ENCODE peak calls at places on chromosomes 7 and 10, in ten cellular contexts. A is prostate gland; W is cardiac muscle cell; I is adrenal gland; F is breast epithelium; E is endodermal cell; P is CD8-positive, alpha-beta T cell; C is tibial artery; N is CD4-positive, CD25-positive, alpha-beta regulatory T cell; M is left lung. H is an unnamed sample.
A peak's percentile ranks its signal among the peaks of the same experiment; 100 is the strongest.

GRCh38 chr10:26737730-26738129 is 40.2 kb downstream of the PDSS1 start:
- DNase-seq in A (no peak), W (no peak), I (no peak), F (no peak), E (no peak), P (no peak), C (peak; percentile 45), N (peak; percentile 40), M (no peak), H (no peak)

GRCh38 chr7:106947244-106947728 is 82.2 kb downstream of the PIK3CG start:
- DNase-seq in A (peak; percentile 19), W (peak; percentile 87), I (peak; percentile 82), F (no peak), E (peak; percentile 86), P (peak; percentile 24), C (peak; percentile 65), N (no peak), M (no peak), H (no peak)

GRCh38 chr10:34996843-34997242 is 93.3 kb downstream of the CUL2 start:
- DNase-seq in A (no peak), W (no peak), I (peak; percentile 43), F (no peak), E (no peak), P (no peak), C (peak; percentile 42), N (no peak), M (peak; percentile 78), H (no peak)

GRCh38 chr7:55572378-55573233 is at the start of gene VOPP1:
- DNase-seq in A (peak; percentile 52), W (peak; percentile 85), I (peak; percentile 50), F (no peak), E (peak; percentile 88), P (peak; percentile 57), C (peak; percentile 34), N (peak; percentile 49), M (peak; percentile 92), H (peak; percentile 80)

GRCh38 chr7:44580945-44581344 is 1.1 kb downstream of the TMED4 start:
- DNase-seq in A (no peak), W (no peak), I (no peak), F (no peak), E (no peak), P (no peak), C (no peak), N (no peak), M (no peak), H (no peak)

GRCh38 chr7:42745357-42746022 is 166.4 kb downstream of the C7orf25 start:
- DNase-seq in A (no peak), W (peak; percentile 31), I (peak; percentile 60), F (no peak), E (peak; percentile 90), P (no peak), C (peak; percentile 61), N (no peak), M (no peak), H (no peak)

GRCh38 chr10:100148353-100149211 is 37.2 kb downstream of the ERLIN1 start:
- DNase-seq in A (no peak), W (no peak), I (no peak), F (no peak), E (no peak), P (no peak), C (no peak), N (no peak), M (no peak), H (no peak)

GRCh38 chr7:128063025-128063560 is 31.9 kb upstream of the LRRC4 start:
- DNase-seq in A (no peak), W (no peak), I (no peak), F (no peak), E (no peak), P (no peak), C (no peak), N (no peak), M (no peak), H (no peak)

GRCh38 chr10:30422981-30423654 is 10.9 kb upstream of the MAP3K8 start:
- DNase-seq in A (peak; percentile 29), W (no peak), I (peak; percentile 50), F (peak; percentile 69), E (peak; percentile 91), P (no peak), C (peak; percentile 70), N (no peak), M (peak; percentile 80), H (no peak)

GRCh38 chr7:143299840-143300239 is 11.7 kb downstream of the CASP2 start:
- DNase-seq in A (no peak), W (peak; percentile 44), I (peak; percentile 61), F (no peak), E (peak; percentile 88), P (peak; percentile 69), C (no peak), N (peak; percentile 47), M (no peak), H (peak; percentile 53)

GRCh38 chr10:73386583-73386982 is 27.3 kb downstream of the ANXA7 start:
- DNase-seq in A (no peak), W (no peak), I (no peak), F (no peak), E (no peak), P (no peak), C (no peak), N (no peak), M (no peak), H (no peak)

GRCh38 chr10:123683865-123684264 is 17.7 kb downstream of the GPR26 start:
- DNase-seq in A (no peak), W (no peak), I (no peak), F (no peak), E (no peak), P (no peak), C (no peak), N (no peak), M (no peak), H (no peak)

DNA sequence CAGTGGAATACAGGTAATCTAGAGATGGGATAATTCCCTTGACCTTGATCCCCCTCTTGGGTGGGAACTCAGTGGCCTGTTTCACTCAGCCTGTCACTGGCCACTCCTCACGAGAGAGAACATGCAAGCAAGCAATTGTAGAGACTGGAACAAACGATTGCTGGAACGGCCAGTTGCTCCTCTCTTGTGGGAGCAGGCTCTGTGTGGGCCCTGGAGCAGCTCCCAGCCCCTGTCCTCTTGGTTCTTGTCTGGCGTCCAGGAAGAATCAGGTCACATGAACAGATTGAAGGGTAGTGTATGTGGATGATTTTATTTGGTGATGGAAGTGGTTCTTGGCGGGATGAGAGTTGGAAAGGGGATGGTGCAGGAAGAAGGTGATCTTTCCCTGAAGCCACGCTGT is 16.1 kb downstream of the RNF133 start:
- DNase-seq in A (no peak), W (no peak), I (no peak), F (no peak), E (peak; percentile 42), P (no peak), C (no peak), N (no peak), M (no peak), H (no peak)
- H3K4me3 ChIP-seq in A (no peak overlapping the region), W (no peak overlapping the region), I (no peak overlapping the region), F (no peak overlapping the region), E (no peak overlapping the region), P (no peak overlapping the region), C (no peak overlapping the region), N (no peak overlapping the region), M (no peak overlapping the region), H (no peak overlapping the region)

GRCh38 chr10:118407026-118407425 is 64.9 kb upstream of the FAM204A start:
- DNase-seq in A (no peak), W (no peak), I (no peak), F (no peak), E (no peak), P (no peak), C (no peak), N (no peak), M (no peak), H (no peak)

GRCh38 chr10:118407742-118408141 is 65.6 kb upstream of the FAM204A start:
- DNase-seq in A (no peak), W (no peak), I (no peak), F (no peak), E (no peak), P (no peak), C (no peak), N (no peak), M (no peak), H (no peak)

GRCh38 chr10:118409295-118409694 is 67.2 kb upstream of the FAM204A start:
- DNase-seq in A (no peak), W (no peak), I (no peak), F (no peak), E (no peak), P (no peak), C (no peak), N (no peak), M (no peak), H (no peak)

GRCh38 chr10:118408145-118408544 is 66.0 kb upstream of the FAM204A start:
- DNase-seq in A (no peak), W (no peak), I (no peak), F (no peak), E (no peak), P (no peak), C (no peak), N (no peak), M (no peak), H (no peak)

GRCh38 chr10:118405933-118406332 is 63.8 kb upstream of the FAM204A start:
- DNase-seq in A (no peak), W (peak; percentile 27), I (no peak), F (no peak), E (no peak), P (no peak), C (no peak), N (no peak), M (no peak), H (no peak)
- H3K9me3 ChIP-seq in A (no peaks in the 10 kb centered on the region), W (no peaks in the 10 kb centered on the region), I (no peaks in the 10 kb centered on the region), F (peaks cover 9% of the 10 kb centered on the region), E (no peaks in the 10 kb centered on the region), P (no peaks in the 10 kb centered on the region), C (no peaks in the 10 kb centered on the region), N (no peaks in the 10 kb centered on the region), M (no peaks in the 10 kb centered on the region), H (no peaks in the 10 kb centered on the region)

GRCh38 chr7:32071466-32072091 is 1.4 kb upstream of the PDE1C start:
- DNase-seq in A (no peak), W (no peak), I (no peak), F (no peak), E (peak; percentile 53), P (no peak), C (no peak), N (no peak), M (no peak), H (no peak)
- H3K27ac ChIP-seq in A (no peak overlapping the region), W (no peak overlapping the region), I (no peak overlapping the region), F (peak overlapping the region; percentile 71), E (no peak overlapping the region), P (no peak overlapping the region), C (peak overlapping the region; percentile 86), N (no peak overlapping the region), M (no peak overlapping the region), H (no peak overlapping the region)

DNA sequence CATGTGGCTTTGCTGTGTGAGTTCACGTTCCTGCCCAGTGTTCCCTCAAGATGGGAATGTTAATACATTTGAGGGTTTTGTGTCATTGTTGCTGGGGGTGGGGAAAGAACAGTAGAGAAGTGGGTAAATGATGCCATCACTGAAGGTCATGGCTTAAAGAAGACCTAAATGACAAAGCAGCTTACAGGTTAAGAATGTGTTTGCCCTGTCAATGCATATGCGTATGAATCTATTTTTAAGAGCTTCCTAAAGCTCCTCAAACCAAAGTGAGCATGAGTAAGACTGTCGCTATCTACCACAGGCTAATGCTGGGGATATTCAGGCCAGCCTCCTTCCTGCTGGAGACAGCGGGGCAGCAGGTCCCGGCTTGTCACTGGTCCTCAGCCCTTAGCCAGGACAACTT is 162.9 kb downstream of the CREB5 start:
- DNase-seq in A (no peak), W (no peak), I (no peak), F (no peak), E (no peak), P (no peak), C (no peak), N (no peak), M (no peak), H (no peak)
- H3K4me3 ChIP-seq in A (no peak overlapping the region), W (no peak overlapping the region), I (no peak overlapping the region), F (no peak overlapping the region), E (no peak overlapping the region), P (no peak overlapping the region), C (no peak overlapping the region), N (no peak overlapping the region), M (no peak overlapping the region), H (no peak overlapping the region)

H was measured in pancreas.